ENCODE peak calls at places on chromosomes 4 and X, in eight cellular contexts. H is fibroblast of pulmonary artery, N is WTC11, R is AG10803, Z is OCI-LY7, X is mesothelial cell of epicardium, V is sigmoid colon, Y is A549. E is an unnamed sample.

GRCh38 chr4:6011271-6011671 is 7.0 kb downstream of the C4orf50 start:
- DNase-seq in N (no peak), H (no peak), X (no peak), V (no peak), R (no peak), Y (no peak), Z (no peak), E (no peak)

GRCh38 chr4:25859429-25860148 is 3.2 kb downstream of the SEL1L3 start:
- DNase-seq in Y (no peak), R (no peak), N (no peak), X (no peak), H (peak), Z (peak), V (no peak), E (no peak)

GRCh38 chr4:66639361-66639760 is 905.9 kb downstream of the CENPC start:
- DNase-seq in Y (no peak), N (no peak), Z (no peak), X (no peak), R (no peak), V (no peak), H (peak), E (no peak)

GRCh38 chrX:65601530-65602281 is 65.7 kb upstream of the MSN start:
- DNase-seq in Z (peak), N (no peak), X (no peak), V (peak), H (peak), R (peak), Y (peak), E (no peak)

GRCh38 chrX:19392703-19393102 is 49.0 kb downstream of the PDHA1 start:
- DNase-seq in N (no peak), Z (no peak), H (no peak), Y (no peak), R (no peak), V (no peak), X (no peak), E (no peak)

GRCh38 chr4:62131049-62131448 is 930.9 kb downstream of the ADGRL3 start:
- DNase-seq in X (no peak), Z (no peak), H (no peak), R (no peak), Y (no peak), N (no peak), V (no peak), E (no peak)

GRCh38 chr4:162684371-162684700 is 482.4 kb downstream of the NAF1 start:
- DNase-seq in Z (no peak), V (no peak), Y (no peak), X (no peak), H (no peak), R (no peak), N (no peak), E (no peak)

GRCh38 chr4:164807611-164808010 is 53.7 kb downstream of the SMIM31 start:
- DNase-seq in X (no peak), Z (no peak), H (no peak), R (no peak), V (no peak), Y (peak), N (peak), E (no peak)

GRCh38 chr4:119493419-119493818 is 135.2 kb downstream of the PDE5A start:
- DNase-seq in X (no peak), R (peak), N (no peak), V (no peak), Z (peak), Y (peak), H (peak), E (no peak)

GRCh38 chrX:34491126-34491525 is 166.0 kb downstream of the TMEM47 start:
- DNase-seq in H (no peak), N (no peak), Z (no peak), X (no peak), Y (no peak), V (no peak), R (no peak), E (no peak)

GRCh38 chr4:86242677-86243076 is 117.2 kb downstream of the MAPK10 start:
- DNase-seq in X (no peak), V (no peak), Y (no peak), Z (no peak), H (no peak), R (no peak), N (no peak), E (no peak)

GRCh38 chr4:41541697-41542096 is 3.7 kb downstream of the LIMCH1 start:
- DNase-seq in N (no peak), V (no peak), H (peak), R (peak), Z (no peak), X (no peak), Y (no peak), E (no peak)

GRCh38 chr4:145513020-145513621 is 31.5 kb downstream of the SMAD1 start:
- DNase-seq in R (no peak), N (no peak), X (no peak), Z (no peak), V (no peak), Y (no peak), H (no peak), E (no peak)

GRCh38 chr4:42703776-42704175 is 46.9 kb upstream of the ATP8A1 start:
- DNase-seq in X (no peak), Y (no peak), V (no peak), N (no peak), Z (no peak), R (no peak), H (no peak), E (no peak)

GRCh38 chrX:118396113-118396512 is 50.2 kb downstream of the WDR44 start:
- DNase-seq in X (no peak), Y (no peak), N (no peak), Z (no peak), R (no peak), V (no peak), H (no peak), E (no peak)

GRCh38 chr4:26813698-26814097 is 46.9 kb upstream of the STIM2 start:
- DNase-seq in V (no peak), R (no peak), N (no peak), Y (no peak), Z (no peak), X (no peak), H (no peak), E (no peak)

GRCh38 chr4:38162240-38162784 is 202.1 kb downstream of the PTTG2 start:
- DNase-seq in V (no peak), X (no peak), H (peak), R (peak), Y (peak), N (no peak), Z (no peak), E (no peak)

GRCh38 chrX:153649178-153649914 is 2.3 kb downstream of the DUSP9 start:
- DNase-seq in Y (peak), R (no peak), V (peak), H (no peak), Z (peak), X (peak), N (peak), E (no peak)
- TF ChIP-seq CTCF in Y (peak), R (peak), V (no peak), H (no peak), Z (peak), X (no peak), N (no peak), E (peak)

GRCh38 chr4:152820073-152820472 is 40.3 kb downstream of the ARFIP1 start:
- DNase-seq in N (no peak), X (no peak), Z (no peak), Y (no peak), H (no peak), V (no peak), R (no peak), E (no peak)
- TF ChIP-seq CTCF in N (no peak), X (no peak), Z (peak), Y (no peak), H (no peak), V (no peak), R (no peak), E (no peak)

DNA sequence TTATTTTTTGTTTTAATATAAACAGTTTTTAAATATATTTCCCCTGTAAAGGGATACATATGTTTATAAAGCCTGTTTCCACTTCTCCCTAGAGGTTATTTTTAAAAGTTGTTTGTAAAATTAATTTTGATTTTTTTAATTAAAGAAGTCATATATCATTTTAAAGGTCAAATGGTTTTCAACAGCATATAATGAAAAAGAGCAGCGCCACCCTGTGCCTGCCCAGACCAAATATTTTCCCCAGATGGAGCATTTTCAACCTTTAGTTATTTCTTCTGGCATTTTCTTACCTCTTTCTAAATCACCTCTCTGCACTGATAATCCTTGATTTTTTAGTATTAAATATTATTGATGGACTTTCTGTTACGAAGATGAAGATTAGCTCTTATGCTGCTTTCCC is 21.0 kb downstream of the MSX1 start:
- DNase-seq in H (no peak), X (no peak), N (no peak), R (no peak), Z (peak), V (no peak), Y (no peak), E (no peak)
- TF ChIP-seq CTCF in H (peak), X (no peak), N (no peak), R (peak), Z (peak), V (no peak), Y (peak), E (peak)

GRCh38 chrX:119417842-119418241 is 18.7 kb downstream of the SLC25A43 start:
- DNase-seq in Z (peak), Y (peak), H (peak), V (no peak), R (no peak), X (no peak), N (no peak), E (no peak)

GRCh38 chrX:119419146-119419545 is 20.0 kb downstream of the SLC25A43 start:
- DNase-seq in X (no peak), Z (no peak), N (no peak), Y (no peak), H (no peak), R (no peak), V (no peak), E (no peak)

GRCh38 chrX:119419898-119420297 is 20.8 kb downstream of the SLC25A43 start:
- DNase-seq in Y (no peak), X (no peak), V (no peak), Z (no peak), N (no peak), H (no peak), R (no peak), E (no peak)

GRCh38 chrX:119421306-119421705 is 22.2 kb downstream of the SLC25A43 start:
- DNase-seq in Y (no peak), H (no peak), X (no peak), N (no peak), V (no peak), R (no peak), Z (no peak), E (no peak)

GRCh38 chrX:119417376-119417775 is 18.2 kb downstream of the SLC25A43 start:
- DNase-seq in V (no peak), Z (no peak), Y (no peak), X (no peak), N (no peak), R (no peak), H (no peak), E (no peak)
- TF ChIP-seq CTCF in V (no peak), Z (no peak), Y (no peak), X (no peak), N (no peak), R (no peak), H (no peak), E (no peak)